ENCODE peak calls at places on chromosomes 12 and 14, in ten cellular contexts. K, S, P, E, H, X, T, I, G and J are unnamed samples.

GRCh38 chr14:60622210-60622919 is 26.9 kb downstream of the SIX1 start:
- DNase-seq in K (no peak), S (peak), P (peak), E (peak), H (no peak), X (no peak), T (no peak), I (peak), G (no peak), J (no peak)

GRCh38 chr12:53743277-53744129 is 8.3 kb downstream of the CISTR start:
- DNase-seq in K (peak), S (peak), P (peak), E (peak), H (peak), X (no peak), T (no peak), I (peak), G (peak), J (no peak)

GRCh38 chr14:70889555-70889954 is 17.7 kb upstream of the PCNX1 start:
- DNase-seq in K (no peak), S (no peak), P (no peak), E (no peak), H (no peak), X (no peak), T (no peak), I (no peak), G (no peak), J (no peak)

GRCh38 chr14:75127903-75128595 is 1.2 kb upstream of the NEK9 start:
- DNase-seq in K (no peak), S (no peak), P (no peak), E (no peak), H (no peak), X (no peak), T (no peak), I (no peak), G (no peak), J (no peak)

GRCh38 chr12:11595080-11595479 is 54.4 kb upstream of the ETV6 start:
- DNase-seq in K (no peak), S (no peak), P (no peak), E (no peak), H (no peak), X (no peak), T (no peak), I (no peak), G (no peak), J (no peak)

GRCh38 chr12:51242896-51243295 is 4.3 kb downstream of the DAZAP2 start:
- DNase-seq in K (no peak), S (no peak), P (no peak), E (no peak), H (no peak), X (no peak), T (no peak), I (no peak), G (no peak), J (no peak)

GRCh38 chr12:104582739-104583138 is 126.0 kb downstream of the CHST11 start:
- DNase-seq in K (peak), S (no peak), P (no peak), E (no peak), H (no peak), X (no peak), T (no peak), I (no peak), G (no peak), J (peak)

GRCh38 chr12:76943004-76943403 is 64.2 kb upstream of the CSRP2 start:
- DNase-seq in K (no peak), S (peak), P (no peak), E (no peak), H (no peak), X (no peak), T (no peak), I (no peak), G (no peak), J (no peak)

GRCh38 chr14:62604524-62604923 is 440.7 kb downstream of the KCNH5 start:
- DNase-seq in K (no peak), S (no peak), P (no peak), E (no peak), H (no peak), X (no peak), T (no peak), I (peak), G (peak), J (no peak)

GRCh38 chr12:190881-191280 is 23.1 kb downstream of the SLC6A12 start:
- DNase-seq in K (no peak), S (no peak), P (no peak), E (no peak), H (no peak), X (no peak), T (no peak), I (no peak), G (no peak), J (no peak)

GRCh38 chr12:87806310-87806709 is 222.9 kb downstream of the C12orf50 start:
- DNase-seq in K (no peak), S (no peak), P (no peak), E (no peak), H (no peak), X (no peak), T (no peak), I (no peak), G (no peak), J (no peak)

GRCh38 chr12:56151672-56152131 is 685 bp upstream of the MYL6B start:
- DNase-seq in K (peak), S (peak), P (no peak), E (no peak), H (peak), X (no peak), T (no peak), I (no peak), G (peak), J (no peak)

GRCh38 chr12:92108651-92109050 is 37.0 kb downstream of the BTG1 start:
- DNase-seq in K (no peak), S (peak), P (peak), E (peak), H (no peak), X (peak), T (peak), I (peak), G (peak), J (no peak)

GRCh38 chr14:99884834-99885648 is 91.8 kb downstream of the EML1 start:
- DNase-seq in K (peak), S (peak), P (peak), E (peak), H (peak), X (peak), T (peak), I (peak), G (peak), J (no peak)

GRCh38 chr12:67681145-67681778 is 32.7 kb downstream of the DYRK2 start:
- DNase-seq in K (no peak), S (no peak), P (peak), E (peak), H (peak), X (peak), T (no peak), I (peak), G (no peak), J (no peak)

GRCh38 chr14:104891664-104892500 is 26.8 kb downstream of the CEP170B start:
- DNase-seq in K (no peak), S (no peak), P (no peak), E (no peak), H (no peak), X (no peak), T (peak), I (no peak), G (no peak), J (no peak)

GRCh38 chr14:101903111-101903561 is 61.2 kb upstream of the DYNC1H1 start:
- DNase-seq in K (no peak), S (no peak), P (no peak), E (no peak), H (no peak), X (no peak), T (no peak), I (no peak), G (no peak), J (no peak)

GRCh38 chr14:22304324-22304723 is 284.7 kb downstream of the DAD1 start:
- DNase-seq in K (no peak), S (no peak), P (no peak), E (no peak), H (no peak), X (no peak), T (no peak), I (no peak), G (no peak), J (no peak)

GRCh38 chr12:120314220-120314619 is 12.1 kb downstream of the SIRT4 start:
- DNase-seq in K (peak), S (no peak), P (no peak), E (peak), H (peak), X (no peak), T (no peak), I (no peak), G (peak), J (no peak)

GRCh38 chr12:12660201-12660600 is 35.8 kb downstream of the GPR19 start:
- DNase-seq in K (no peak), S (no peak), P (no peak), E (peak), H (no peak), X (no peak), T (no peak), I (no peak), G (no peak), J (no peak)

GRCh38 chr12:69639400-69640016 is 28.8 kb upstream of the LRRC10 start:
- DNase-seq in K (peak), S (peak), P (peak), E (peak), H (peak), X (no peak), T (peak), I (peak), G (peak), J (peak)

GRCh38 chr12:113145720-113146551 is 3.6 kb upstream of the CFAP73 start:
- DNase-seq in K (no peak), S (no peak), P (peak), E (peak), H (no peak), X (peak), T (no peak), I (no peak), G (no peak), J (no peak)

GRCh38 chr12:46786774-46787173 is 39.0 kb downstream of the SLC38A4 start:
- DNase-seq in K (no peak), S (no peak), P (peak), E (peak), H (peak), X (no peak), T (no peak), I (peak), G (no peak), J (no peak)

GRCh38 chr12:130500835-130501330 is 163.2 kb downstream of the PIWIL1 start:
- DNase-seq in K (no peak), S (no peak), P (no peak), E (no peak), H (no peak), X (no peak), T (no peak), I (no peak), G (no peak), J (no peak)

GRCh38 chr14:97266653-97267052 is 469.5 kb downstream of the VRK1 start:
- DNase-seq in K (no peak), S (no peak), P (no peak), E (no peak), H (peak), X (no peak), T (no peak), I (no peak), G (peak), J (no peak)

GRCh38 chr12:98516184-98516873 is 939 bp downstream of the TMPO start:
- DNase-seq in K (peak), S (peak), P (peak), E (peak), H (peak), X (peak), T (peak), I (peak), G (peak), J (peak)

GRCh38 chr12:31020385-31021166 is 53.1 kb upstream of the DDX11 start:
- DNase-seq in K (no peak), S (no peak), P (no peak), E (no peak), H (no peak), X (no peak), T (peak), I (no peak), G (no peak), J (no peak)

GRCh38 chr12:42325326-42325775 is 543 bp downstream of the ZCRB1 start:
- DNase-seq in K (no peak), S (no peak), P (no peak), E (no peak), H (no peak), X (no peak), T (no peak), I (peak), G (no peak), J (no peak)

GRCh38 chr12:3897400-3897910 is 24.3 kb upstream of the PARP11 start:
- DNase-seq in K (no peak), S (no peak), P (no peak), E (no peak), H (no peak), X (no peak), T (no peak), I (no peak), G (no peak), J (no peak)

GRCh38 chr12:109467978-109468676 is 9.0 kb downstream of the KCTD10 start:
- DNase-seq in K (no peak), S (no peak), P (no peak), E (peak), H (no peak), X (no peak), T (no peak), I (no peak), G (peak), J (no peak)

GRCh38 chr12:129559756-129560155 is 344.1 kb downstream of the TMEM132D start:
- DNase-seq in K (no peak), S (no peak), P (no peak), E (no peak), H (no peak), X (no peak), T (no peak), I (no peak), G (no peak), J (no peak)

GRCh38 chr14:89963288-89963978 is 7.7 kb downstream of the TDP1 start:
- DNase-seq in K (no peak), S (no peak), P (no peak), E (no peak), H (no peak), X (no peak), T (no peak), I (no peak), G (no peak), J (no peak)

GRCh38 chr12:68403711-68404110 is 71.5 kb upstream of the MDM1 start:
- DNase-seq in K (no peak), S (no peak), P (no peak), E (peak), H (no peak), X (no peak), T (no peak), I (no peak), G (no peak), J (no peak)

GRCh38 chr12:3592856-3593625 is 102.0 kb downstream of the PRMT8 start:
- DNase-seq in K (no peak), S (no peak), P (no peak), E (no peak), H (no peak), X (no peak), T (peak), I (no peak), G (no peak), J (no peak)

GRCh38 chr14:57029620-57030253 is 219.5 kb upstream of the OTX2 start:
- DNase-seq in K (no peak), S (no peak), P (no peak), E (no peak), H (no peak), X (no peak), T (no peak), I (no peak), G (no peak), J (no peak)

GRCh38 chr12:42407306-42407705 is 81.3 kb downstream of the PPHLN1 start:
- DNase-seq in K (no peak), S (no peak), P (no peak), E (no peak), H (peak), X (no peak), T (no peak), I (peak), G (no peak), J (no peak)

GRCh38 chr12:94165670-94166069 is 17.3 kb downstream of the PLXNC1 start:
- DNase-seq in K (no peak), S (no peak), P (no peak), E (no peak), H (no peak), X (no peak), T (no peak), I (no peak), G (no peak), J (no peak)
- H3K4me3 ChIP-seq in K (no peak), S (no peak), P (no peak), E (no peak), H (no peak), X (no peak), T (no peak), I (no peak), G (no peak), J (no peak)

DNA sequence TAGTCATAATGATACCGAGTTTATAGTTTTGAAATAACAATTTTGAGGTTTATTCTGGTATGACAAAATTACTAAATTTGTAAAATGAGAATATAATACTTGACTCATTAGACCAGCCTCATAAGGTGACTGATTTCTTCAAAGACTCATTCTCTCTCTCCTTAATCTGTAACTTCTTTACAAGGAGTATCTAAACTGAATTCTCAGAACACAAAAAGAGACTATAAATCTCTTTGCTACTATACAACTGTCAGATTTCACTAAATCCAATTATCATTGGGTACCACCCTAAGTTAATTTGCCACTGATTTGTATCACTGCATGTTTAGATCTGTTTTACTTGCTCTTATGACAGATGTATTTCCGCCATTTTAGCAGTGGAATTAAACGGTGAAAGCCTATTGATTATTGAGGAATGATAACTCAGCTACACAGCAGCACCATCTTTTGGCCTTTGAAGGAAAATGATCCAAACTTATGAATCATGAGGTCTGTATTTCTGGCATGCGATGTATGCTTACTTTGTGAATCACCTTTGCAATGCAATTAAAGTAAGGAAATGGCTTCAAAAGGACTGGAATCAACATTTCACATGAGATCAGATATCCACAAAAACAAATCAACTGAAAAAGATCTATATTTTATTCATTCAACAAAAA is 161.2 kb downstream of the RERGL start:
- DNase-seq in K (no peak), S (no peak), P (peak), E (peak), H (peak), X (peak), T (no peak), I (peak), G (peak), J (no peak)
- TF ChIP-seq CTCF in K (peak), S (no peak), P (no peak), E (no peak), H (peak), X (peak), T (no peak), I (no peak), G (peak), J (no peak)

GRCh38 chr12:48979602-48980388 is 1.7 kb downstream of the WNT1 start:
- DNase-seq in K (no peak), S (no peak), P (no peak), E (no peak), H (no peak), X (no peak), T (no peak), I (no peak), G (no peak), J (no peak)

GRCh38 chr12:48980389-48980952 is 2.3 kb downstream of the WNT1 start:
- DNase-seq in K (no peak), S (no peak), P (no peak), E (no peak), H (peak), X (no peak), T (no peak), I (no peak), G (no peak), J (no peak)

GRCh38 chr12:48977290-48978281 is 536 bp upstream of the WNT1 start:
- DNase-seq in K (peak), S (no peak), P (peak), E (no peak), H (peak), X (no peak), T (peak), I (peak), G (peak), J (no peak)

GRCh38 chr12:48978291-48978740 is at the start of gene WNT1:
- DNase-seq in K (no peak), S (no peak), P (no peak), E (no peak), H (no peak), X (no peak), T (no peak), I (no peak), G (no peak), J (no peak)

GRCh38 chr12:48978741-48979601 is 849 bp downstream of the WNT1 start:
- DNase-seq in K (no peak), S (no peak), P (no peak), E (no peak), H (no peak), X (no peak), T (no peak), I (no peak), G (no peak), J (no peak)
- H3K4me3 ChIP-seq in K (peak), S (peak), P (no peak), E (peak), H (peak), X (peak), T (peak), I (no peak), G (peak), J (peak)

GRCh38 chr12:115946867-115947695 is 330.4 kb downstream of the MED13L start:
- DNase-seq in K (no peak), S (no peak), P (no peak), E (no peak), H (peak), X (no peak), T (no peak), I (peak), G (peak), J (no peak)
- TF ChIP-seq CTCF in K (peak), S (no peak), P (peak), E (peak), H (peak), X (peak), T (no peak), I (peak), G (peak), J (peak)

GRCh38 chr12:132495629-132496207 is 5.8 kb downstream of the FBRSL1 start:
- DNase-seq in K (no peak), S (no peak), P (no peak), E (no peak), H (no peak), X (no peak), T (no peak), I (no peak), G (no peak), J (no peak)
- H3K4me3 ChIP-seq in K (no peak), S (no peak), P (no peak), E (no peak), H (no peak), X (no peak), T (no peak), I (no peak), G (no peak), J (no peak)

GRCh38 chr12:28014196-28014595 is 41.7 kb upstream of the PTHLH start:
- DNase-seq in K (no peak), S (no peak), P (no peak), E (no peak), H (no peak), X (no peak), T (no peak), I (no peak), G (no peak), J (no peak)

GRCh38 chr12:28012333-28012918 is 39.9 kb upstream of the PTHLH start:
- DNase-seq in K (no peak), S (no peak), P (no peak), E (no peak), H (no peak), X (no peak), T (no peak), I (no peak), G (no peak), J (no peak)

GRCh38 chr12:28017126-28017872 is 44.8 kb upstream of the PTHLH start:
- DNase-seq in K (no peak), S (no peak), P (no peak), E (no peak), H (no peak), X (no peak), T (no peak), I (no peak), G (no peak), J (no peak)

GRCh38 chr12:28017873-28018255 is 45.3 kb upstream of the PTHLH start:
- DNase-seq in K (no peak), S (no peak), P (no peak), E (no peak), H (no peak), X (no peak), T (no peak), I (no peak), G (no peak), J (no peak)

GRCh38 chr12:28015165-28015564 is 42.6 kb upstream of the PTHLH start:
- DNase-seq in K (no peak), S (no peak), P (no peak), E (no peak), H (no peak), X (no peak), T (no peak), I (no peak), G (no peak), J (no peak)
- TF ChIP-seq CTCF in K (no peak), S (no peak), P (no peak), E (no peak), H (no peak), X (no peak), T (no peak), I (no peak), G (no peak), J (no peak)